ENCODE peak calls at places on chromosomes 5 and 9, in four cellular contexts. One of them, this sample, is unnamed.
A peak's percentile ranks its signal among the peaks of the same experiment; 100 is the strongest.

GRCh38 chr5:10701567-10702039 is 59.4 kb downstream of the DAP start:
- DNase-seq in COR-L47: no peak
- DNase-seq in Peyer's patch: no peak
- DNase-seq in T follicular helper cell: no peak
- DNase-seq in this sample: no peak

GRCh38 chr5:151200913-151201445 is 22.9 kb downstream of the CCDC69 start:
- DNase-seq in COR-L47: no peak
- DNase-seq in Peyer's patch: no peak
- DNase-seq in T follicular helper cell: no peak
- DNase-seq in this sample: no peak

GRCh38 chr5:106303911-106304310 is 1366.8 kb downstream of the EFNA5 start:
- DNase-seq in COR-L47: no peak
- DNase-seq in Peyer's patch: no peak
- DNase-seq in T follicular helper cell: no peak
- DNase-seq in this sample: no peak

GRCh38 chr9:35905912-35906679 is at the start of gene HRCT1:
- DNase-seq in COR-L47: peak; percentile 81
- DNase-seq in Peyer's patch: peak; percentile 94
- DNase-seq in T follicular helper cell: no peak
- DNase-seq in this sample: peak; percentile 95

GRCh38 chr9:122144006-122144405 is 15.6 kb downstream of the NDUFA8 start:
- DNase-seq in COR-L47: no peak
- DNase-seq in Peyer's patch: no peak
- DNase-seq in T follicular helper cell: no peak
- DNase-seq in this sample: no peak

GRCh38 chr5:157193699-157194424 is 13.2 kb downstream of the ITK start:
- DNase-seq in COR-L47: no peak
- DNase-seq in Peyer's patch: peak; percentile 66
- DNase-seq in T follicular helper cell: peak; percentile 34
- DNase-seq in this sample: no peak

GRCh38 chr5:167916706-167917105 is 374.7 kb upstream of the WWC1 start:
- DNase-seq in COR-L47: no peak
- DNase-seq in Peyer's patch: peak; percentile 46
- DNase-seq in T follicular helper cell: no peak
- DNase-seq in this sample: peak; percentile 14

GRCh38 chr5:18720002-18720401 is 1085.7 kb downstream of the TAF11L14 start:
- DNase-seq in COR-L47: no peak
- DNase-seq in Peyer's patch: no peak
- DNase-seq in T follicular helper cell: no peak
- DNase-seq in this sample: no peak

GRCh38 chr5:35038891-35039290 is 8.9 kb downstream of the AGXT2 start:
- DNase-seq in COR-L47: no peak
- DNase-seq in Peyer's patch: no peak
- DNase-seq in T follicular helper cell: no peak
- DNase-seq in this sample: no peak

GRCh38 chr5:152397581-152397980 is 7.5 kb downstream of the NMUR2 start:
- DNase-seq in COR-L47: no peak
- DNase-seq in Peyer's patch: no peak
- DNase-seq in T follicular helper cell: no peak
- DNase-seq in this sample: no peak

GRCh38 chr5:173554989-173555705 is 61.3 kb downstream of the BOD1 start:
- DNase-seq in COR-L47: no peak
- DNase-seq in Peyer's patch: no peak
- DNase-seq in T follicular helper cell: no peak
- DNase-seq in this sample: no peak

GRCh38 chr5:120848883-120849282 is 384.8 kb downstream of the PRR16 start:
- DNase-seq in COR-L47: no peak
- DNase-seq in Peyer's patch: no peak
- DNase-seq in T follicular helper cell: no peak
- DNase-seq in this sample: no peak

GRCh38 chr9:84862786-84863185 is 193.3 kb downstream of the NTRK2 start:
- DNase-seq in COR-L47: no peak
- DNase-seq in Peyer's patch: no peak
- DNase-seq in T follicular helper cell: no peak
- DNase-seq in this sample: no peak

GRCh38 chr9:16509946-16510504 is 360.4 kb downstream of the BNC2 start:
- DNase-seq in COR-L47: no peak
- DNase-seq in Peyer's patch: no peak
- DNase-seq in T follicular helper cell: no peak
- DNase-seq in this sample: no peak

GRCh38 chr5:157148734-157149615 is 6.3 kb upstream of the MED7 start:
- DNase-seq in COR-L47: peak; percentile 58
- DNase-seq in Peyer's patch: peak; percentile 90
- DNase-seq in T follicular helper cell: peak; percentile 73
- DNase-seq in this sample: peak; percentile 72

GRCh38 chr5:81924467-81924866 is 47.4 kb upstream of the ATG10 start:
- DNase-seq in COR-L47: no peak
- DNase-seq in Peyer's patch: no peak
- DNase-seq in T follicular helper cell: no peak
- DNase-seq in this sample: no peak

GRCh38 chr9:80797427-80797825 is 891.9 kb downstream of the TLE1 start:
- DNase-seq in COR-L47: no peak
- DNase-seq in Peyer's patch: no peak
- DNase-seq in T follicular helper cell: no peak
- DNase-seq in this sample: no peak

GRCh38 chr9:34823778-34824177 is 113.8 kb upstream of the CCL21 start:
- DNase-seq in COR-L47: no peak
- DNase-seq in Peyer's patch: no peak
- DNase-seq in T follicular helper cell: no peak
- DNase-seq in this sample: no peak

GRCh38 chr9:124716795-124717194 is 54.3 kb downstream of the NR6A1 start:
- DNase-seq in COR-L47: no peak
- DNase-seq in Peyer's patch: no peak
- DNase-seq in T follicular helper cell: no peak
- DNase-seq in this sample: no peak

GRCh38 chr5:14513266-14513665 is 68.3 kb upstream of the OTULINL start:
- DNase-seq in COR-L47: no peak
- DNase-seq in Peyer's patch: no peak
- DNase-seq in T follicular helper cell: no peak
- DNase-seq in this sample: peak; percentile 39

GRCh38 chr5:17118631-17119030 is 98.8 kb upstream of the BASP1 start:
- DNase-seq in COR-L47: no peak
- DNase-seq in Peyer's patch: peak; percentile 68
- DNase-seq in T follicular helper cell: no peak
- DNase-seq in this sample: peak; percentile 50

GRCh38 chr5:145697251-145698016 is 137.7 kb downstream of the PRELID2 start:
- DNase-seq in COR-L47: peak; percentile 7
- DNase-seq in Peyer's patch: peak; percentile 58
- DNase-seq in T follicular helper cell: no peak
- DNase-seq in this sample: peak; percentile 22

GRCh38 chr5:170522211-170523128 is 18.6 kb downstream of the KCNIP1 start:
- DNase-seq in COR-L47: peak; percentile 95
- DNase-seq in Peyer's patch: no peak
- DNase-seq in T follicular helper cell: no peak
- DNase-seq in this sample: no peak

GRCh38 chr5:169265888-169266287 is 35.1 kb downstream of the SLIT3 start:
- DNase-seq in COR-L47: no peak
- DNase-seq in Peyer's patch: no peak
- DNase-seq in T follicular helper cell: no peak
- DNase-seq in this sample: no peak

GRCh38 chr5:464843-465590 is 22.0 kb downstream of the EXOC3 start:
- DNase-seq in COR-L47: no peak
- DNase-seq in Peyer's patch: peak; percentile 44
- DNase-seq in T follicular helper cell: no peak
- DNase-seq in this sample: peak; percentile 5

GRCh38 chr9:13033959-13034695 is 245.4 kb downstream of the MPDZ start:
- DNase-seq in COR-L47: peak; percentile 78
- DNase-seq in Peyer's patch: peak; percentile 58
- DNase-seq in T follicular helper cell: no peak
- DNase-seq in this sample: peak; percentile 48

This sample was measured in transverse colon.